ENCODE peak calls at places on chromosomes 5 and 9, in five cellular contexts. U, Y, B, A and K are unnamed samples.

GRCh38 chr9:90044263-90044662 is 439.5 kb downstream of the GADD45G start:
- DNase-seq in U (no peak), Y (peak), B (no peak), A (no peak), K (no peak)

GRCh38 chr5:141475625-141476131 is at the start of gene PCDHGC3:
- DNase-seq in U (peak), Y (peak), B (peak), A (no peak), K (no peak)

GRCh38 chr9:110599468-110599867 is 19.9 kb upstream of the SVEP1 start:
- DNase-seq in U (no peak), Y (no peak), B (peak), A (no peak), K (no peak)

GRCh38 chr9:101711330-101711941 is 27.0 kb downstream of the GRIN3A start:
- DNase-seq in U (no peak), Y (peak), B (peak), A (peak), K (peak)

GRCh38 chr5:159751459-159751858 is 164.8 kb upstream of the ADRA1B start:
- DNase-seq in U (no peak), Y (no peak), B (no peak), A (no peak), K (no peak)

GRCh38 chr5:102668220-102668930 is 86.7 kb upstream of the PAM start:
- DNase-seq in U (no peak), Y (no peak), B (no peak), A (no peak), K (no peak)

GRCh38 chr9:36864491-36865410 is 169.3 kb downstream of the PAX5 start:
- DNase-seq in U (no peak), Y (peak), B (no peak), A (no peak), K (no peak)

GRCh38 chr5:2735996-2736395 is 15.5 kb downstream of the IRX2 start:
- DNase-seq in U (no peak), Y (no peak), B (no peak), A (no peak), K (no peak)

GRCh38 chr5:79840085-79840990 is 150.7 kb downstream of the CMYA5 start:
- DNase-seq in U (no peak), Y (no peak), B (no peak), A (no peak), K (no peak)

GRCh38 chr9:30075022-30075421 is 2309.4 kb upstream of the ACO1 start:
- DNase-seq in U (no peak), Y (no peak), B (no peak), A (no peak), K (no peak)

GRCh38 chr5:139652788-139653241 is 4.7 kb downstream of the CXXC5 start:
- DNase-seq in U (no peak), Y (no peak), B (no peak), A (no peak), K (no peak)

GRCh38 chr5:163504091-163504931 is 1.1 kb upstream of the MAT2B start:
- DNase-seq in U (peak), Y (peak), B (peak), A (peak), K (peak)

GRCh38 chr5:163505475-163506457 is at the start of gene MAT2B:
- DNase-seq in U (peak), Y (peak), B (peak), A (peak), K (peak)

GRCh38 chr5:163506726-163507125 is 1.3 kb downstream of the MAT2B start:
- DNase-seq in U (no peak), Y (no peak), B (peak), A (no peak), K (no peak)

GRCh38 chr5:163505049-163505474 is 357 bp upstream of the MAT2B start:
- DNase-seq in U (no peak), Y (no peak), B (no peak), A (no peak), K (no peak)

DNA sequence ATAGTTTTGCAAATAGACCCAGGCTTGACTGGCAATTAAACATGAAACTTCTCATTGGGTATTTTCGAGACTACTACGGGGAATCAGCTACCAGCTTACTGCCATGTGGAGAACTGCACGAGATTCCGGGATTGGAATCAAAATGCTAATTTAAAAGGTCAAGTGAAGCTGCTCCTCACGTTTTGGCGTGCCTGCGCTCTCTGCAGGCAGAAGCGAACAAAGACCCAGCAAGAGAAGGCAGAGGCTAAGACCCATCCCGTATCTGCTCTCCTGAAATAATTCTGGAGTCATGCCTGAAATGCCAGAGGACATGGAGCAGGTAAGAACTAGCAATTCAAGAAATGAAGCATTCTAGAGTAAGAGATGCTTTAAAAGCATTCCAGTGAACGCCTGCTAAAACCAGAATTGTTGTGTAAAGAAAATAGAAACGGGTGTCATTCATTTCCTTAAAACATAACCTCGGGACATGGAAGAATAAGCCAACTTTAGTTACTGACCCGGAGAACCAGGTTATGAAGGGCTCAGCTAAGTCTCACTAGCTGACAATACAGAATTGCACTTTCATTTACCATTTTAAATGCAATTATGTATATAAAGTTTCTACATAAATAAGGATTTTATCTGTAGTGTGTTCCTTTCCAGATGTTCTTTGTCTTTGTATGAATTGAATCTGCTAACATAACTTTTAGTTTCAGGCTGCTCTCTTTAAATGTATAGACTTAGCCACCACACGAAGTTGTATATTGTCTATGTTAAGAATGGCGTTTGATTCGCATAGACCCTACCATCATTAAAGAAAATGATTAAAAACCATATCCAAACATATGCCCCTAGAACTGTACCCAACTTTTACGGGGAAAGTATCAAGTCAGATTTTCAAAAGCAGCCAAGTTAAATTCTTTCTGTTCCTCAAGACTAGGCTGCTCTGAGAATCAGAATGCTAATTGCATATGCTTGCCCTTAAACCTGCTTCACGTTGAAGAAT is 2.0 kb upstream of the MAT2B start:
- DNase-seq in U (peak), Y (peak), B (peak), A (peak), K (peak)
- H3K4me3 ChIP-seq in U (peak), Y (peak), B (peak), A (peak), K (peak)

GRCh38 chr5:115169392-115170127 is at the start of gene TRIM36:
- DNase-seq in U (peak), Y (peak), B (peak), A (peak), K (peak)

GRCh38 chr5:115170128-115170923 is 618 bp upstream of the TRIM36 start:
- DNase-seq in U (no peak), Y (no peak), B (peak), A (no peak), K (no peak)

GRCh38 chr5:115166744-115167393 is 2.8 kb downstream of the TRIM36 start:
- DNase-seq in U (no peak), Y (no peak), B (no peak), A (no peak), K (no peak)

GRCh38 chr5:115168829-115169391 is 798 bp downstream of the TRIM36 start:
- DNase-seq in U (no peak), Y (peak), B (no peak), A (no peak), K (no peak)

DNA sequence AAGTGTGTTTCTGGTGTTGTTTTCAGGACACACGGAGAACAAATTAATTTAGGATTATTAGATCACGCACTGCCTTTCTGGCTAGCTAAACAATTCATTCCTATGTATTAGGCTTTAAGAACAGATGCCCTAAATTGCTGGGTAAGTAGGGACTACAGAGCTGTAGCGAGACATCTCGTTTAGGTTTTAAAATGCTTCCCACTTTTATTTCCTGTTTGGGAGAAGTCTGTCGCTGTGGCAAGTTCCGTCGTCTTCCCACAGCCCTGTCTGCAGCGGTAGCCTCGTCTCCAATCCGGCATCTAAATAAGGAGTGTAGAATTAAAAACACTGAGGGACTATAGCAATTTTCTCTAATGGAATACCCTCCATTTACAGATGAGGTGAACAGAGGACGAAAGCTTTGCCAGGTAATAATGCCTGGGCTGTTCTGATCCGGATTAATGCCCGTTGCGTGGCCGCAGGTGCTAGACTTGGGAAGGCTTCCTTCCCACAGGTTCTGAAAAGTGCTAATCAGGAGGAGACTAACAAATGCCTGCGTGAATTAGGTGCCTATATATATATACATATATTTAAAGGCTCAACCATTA is 1.3 kb upstream of the TRIM36 start:
- DNase-seq in U (no peak), Y (peak), B (no peak), A (no peak), K (no peak)
- H3K4me3 ChIP-seq in U (peak), Y (peak), B (no peak), A (peak), K (peak)

GRCh38 chr5:35754481-35754880 is 102.2 kb upstream of the IL7R start:
- DNase-seq in U (no peak), Y (no peak), B (no peak), A (no peak), K (no peak)
- H3K4me3 ChIP-seq in U (no peak), Y (no peak), B (no peak), A (no peak), K (no peak)

DNA sequence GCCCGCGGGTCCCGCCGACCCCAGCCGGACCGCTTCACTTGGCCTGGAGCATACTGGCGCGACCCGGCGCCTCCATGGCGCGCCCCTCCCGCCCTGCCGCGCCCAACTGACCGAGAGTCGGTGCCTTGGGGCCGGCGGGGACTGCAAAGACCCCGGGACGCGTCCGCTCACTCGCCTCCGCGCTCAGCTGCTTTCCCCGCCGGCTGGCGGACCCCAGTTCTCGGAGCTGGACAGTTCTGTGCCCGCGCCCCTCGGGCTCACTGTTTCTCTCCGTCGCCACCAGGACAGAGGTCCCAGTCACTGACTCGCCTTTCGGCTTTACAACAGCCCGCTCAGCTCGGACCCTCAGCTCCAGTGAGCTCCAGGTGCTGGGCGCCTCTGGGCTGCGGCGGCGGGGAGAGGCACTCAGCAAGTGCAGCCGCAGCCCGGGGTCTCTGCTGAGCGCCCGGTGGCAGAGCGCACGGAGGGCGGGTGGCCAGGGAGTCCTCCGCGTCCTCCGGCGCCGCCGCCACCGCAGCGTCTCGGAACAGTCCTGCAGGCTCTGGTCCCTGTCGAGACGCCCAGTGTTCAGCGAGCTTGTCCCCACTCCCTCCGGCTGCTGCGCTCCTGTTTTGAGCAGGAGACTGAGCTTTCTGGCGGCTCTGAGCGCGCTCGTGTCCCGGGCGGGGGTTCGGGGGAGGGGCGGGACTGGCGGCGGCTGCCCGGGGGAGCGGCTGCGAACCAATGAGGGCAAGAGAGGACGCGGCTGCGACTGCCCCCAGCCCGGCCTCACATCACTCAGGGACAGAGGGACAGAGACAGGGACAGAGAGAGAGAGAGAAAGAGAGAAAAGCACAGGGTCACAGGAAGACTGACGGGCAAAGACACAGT is at the start of gene SMIM32:
- DNase-seq in U (no peak), Y (peak), B (peak), A (no peak), K (no peak)
- H3K4me3 ChIP-seq in U (peak), Y (peak), B (peak), A (no peak), K (no peak)

GRCh38 chr9:126043691-126044090 is 282.9 kb upstream of the MVB12B start:
- DNase-seq in U (no peak), Y (no peak), B (peak), A (no peak), K (no peak)
- H3K4me3 ChIP-seq in U (no peak), Y (no peak), B (no peak), A (no peak), K (no peak)

DNA sequence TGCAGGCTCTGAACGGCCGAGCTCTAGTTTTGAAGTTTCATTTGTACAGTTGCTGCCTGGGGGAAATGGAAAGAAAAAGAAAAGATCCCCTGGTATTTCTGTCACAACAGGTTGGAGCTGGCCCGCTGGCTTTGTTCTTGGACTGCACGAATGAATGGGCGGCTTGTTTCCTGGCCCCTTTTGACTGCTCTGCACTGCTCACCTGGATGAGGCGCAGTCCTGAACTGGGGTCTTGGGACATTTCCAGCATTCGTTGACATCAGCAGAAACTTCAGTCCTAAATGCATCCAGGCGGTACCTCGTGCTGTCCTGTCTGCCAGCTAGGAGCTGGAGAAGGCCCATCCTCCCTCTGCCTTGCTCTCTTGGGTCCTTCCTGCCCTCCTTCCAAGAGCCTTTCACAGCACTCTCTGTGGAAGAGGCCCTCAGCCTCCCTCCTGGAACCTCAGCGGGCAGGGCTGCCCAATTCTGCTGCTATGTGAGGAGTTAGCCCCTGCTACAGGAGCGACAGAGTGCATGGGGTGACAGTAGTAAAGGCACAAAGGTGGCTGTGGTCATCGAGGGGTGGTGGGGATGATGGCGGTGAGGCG is 189.2 kb downstream of the FSTL4 start:
- DNase-seq in U (no peak), Y (no peak), B (no peak), A (no peak), K (no peak)
- H3K4me3 ChIP-seq in U (no peak), Y (no peak), B (no peak), A (no peak), K (no peak)

GRCh38 chr9:32722704-32723103 is 60.6 kb upstream of the TMEM215 start:
- DNase-seq in U (no peak), Y (no peak), B (no peak), A (no peak), K (no peak)
- H3K4me3 ChIP-seq in U (no peak), Y (no peak), B (no peak), A (no peak), K (no peak)

GRCh38 chr9:128059365-128059983 is 7.6 kb downstream of the NAIF1 start:
- DNase-seq in U (no peak), Y (no peak), B (no peak), A (no peak), K (no peak)

GRCh38 chr9:128055222-128056040 is 11.7 kb downstream of the NAIF1 start:
- DNase-seq in U (peak), Y (no peak), B (no peak), A (no peak), K (no peak)

GRCh38 chr9:128056086-128056485 is 11.0 kb downstream of the NAIF1 start:
- DNase-seq in U (no peak), Y (no peak), B (no peak), A (no peak), K (no peak)

GRCh38 chr9:128056887-128057723 is 10.0 kb downstream of the NAIF1 start:
- DNase-seq in U (no peak), Y (no peak), B (no peak), A (no peak), K (no peak)

GRCh38 chr9:128057724-128058409 is 9.3 kb downstream of the NAIF1 start:
- DNase-seq in U (no peak), Y (no peak), B (no peak), A (no peak), K (no peak)
- H3K4me3 ChIP-seq in U (no peak), Y (no peak), B (no peak), A (no peak), K (no peak)